ENCODE peak calls at places on chromosomes 13 and 19, in six cellular contexts. B is nephron progenitor cell; Q is progenitor cell of endocrine pancreas; N is CD4-positive, alpha-beta T cell; D is body of pancreas; X is heart right ventricle. H is an unnamed sample.

GRCh38 chr19:45972944-45973525 is 630 bp downstream of the NOVA2 start:
- DNase-seq in B (peak), Q (no peak), X (no peak), D (no peak), N (no peak), H (no peak)

GRCh38 chr19:16618248-16618647 is 9.8 kb downstream of the MED26 start:
- DNase-seq in X (no peak), N (no peak), D (no peak), Q (no peak), B (no peak), H (no peak)

GRCh38 chr13:35514166-35514565 is 37.7 kb upstream of the MAB21L1 start:
- DNase-seq in Q (no peak), D (no peak), N (no peak), B (no peak), X (no peak), H (no peak)

GRCh38 chr19:46528601-46529447 is 33.2 kb upstream of the PNMA8B start:
- DNase-seq in Q (no peak), N (no peak), X (no peak), D (no peak), B (no peak), H (no peak)

GRCh38 chr13:31119526-31119925 is 42.2 kb downstream of the HSPH1 start:
- DNase-seq in X (no peak), N (no peak), B (no peak), Q (no peak), D (no peak), H (no peak)

GRCh38 chr19:30596268-30596667 is 224.1 kb downstream of the ZNF536 start:
- DNase-seq in D (no peak), N (no peak), B (no peak), X (no peak), Q (no peak), H (no peak)

GRCh38 chr13:79988573-79988972 is 352.4 kb downstream of the SPRY2 start:
- DNase-seq in X (no peak), D (no peak), B (no peak), Q (no peak), N (no peak), H (no peak)

GRCh38 chr13:28297341-28297740 is 159.0 kb downstream of the PAN3 start:
- DNase-seq in B (peak), Q (no peak), X (no peak), N (no peak), D (no peak), H (no peak)

GRCh38 chr13:25951831-25952230 is 100.0 kb downstream of the SHISA2 start:
- DNase-seq in B (no peak), X (no peak), Q (no peak), N (no peak), D (no peak), H (no peak)

GRCh38 chr19:53311897-53312296 is 21.7 kb upstream of the ZNF845 start:
- DNase-seq in N (no peak), X (no peak), D (no peak), B (no peak), Q (no peak), H (no peak)

GRCh38 chr13:101003566-101003965 is 329.0 kb upstream of the TMTC4 start:
- DNase-seq in Q (no peak), D (no peak), N (no peak), X (no peak), B (no peak), H (no peak)

GRCh38 chr13:99353836-99354235 is 46.6 kb upstream of the GPR183 start:
- DNase-seq in N (no peak), B (no peak), Q (no peak), D (no peak), X (no peak), H (no peak)

GRCh38 chr19:8512115-8512967 is 1.6 kb downstream of the ZNF414 start:
- DNase-seq in N (no peak), B (no peak), D (no peak), Q (no peak), X (no peak), H (no peak)

GRCh38 chr19:38656171-38656981 is 8.9 kb downstream of the ACTN4 start:
- DNase-seq in B (no peak), X (no peak), N (no peak), Q (no peak), D (no peak), H (no peak)

GRCh38 chr19:33826521-33826920 is 29.9 kb downstream of the KCTD15 start:
- DNase-seq in N (no peak), Q (no peak), D (no peak), X (no peak), B (no peak), H (no peak)

GRCh38 chr19:17579523-17580244 is 24.2 kb downstream of the COLGALT1 start:
- DNase-seq in B (peak), D (peak), N (no peak), X (peak), Q (no peak), H (no peak)

GRCh38 chr13:86737334-86737932 is 933.7 kb upstream of the SLITRK5 start:
- DNase-seq in B (no peak), Q (no peak), X (no peak), N (no peak), D (no peak), H (no peak)

GRCh38 chr19:54180691-54181091 is 7.7 kb upstream of the TMC4 start:
- DNase-seq in B (no peak), Q (no peak), D (no peak), X (no peak), N (no peak), H (no peak)

GRCh38 chr19:38557205-38557799 is 60.5 kb downstream of the MAP4K1 start:
- DNase-seq in D (no peak), N (no peak), Q (no peak), B (no peak), X (no peak), H (no peak)

GRCh38 chr13:94660695-94661324 is 51.5 kb downstream of the SOX21 start:
- DNase-seq in Q (no peak), B (no peak), D (no peak), N (no peak), X (no peak), H (no peak)
- TF ChIP-seq CTCF in Q (peak), B (peak), D (no peak), N (no peak), X (peak), H (peak)

GRCh38 chr19:50708179-50708879 is 11.3 kb downstream of the SHANK1 start:
- DNase-seq in D (no peak), Q (no peak), B (no peak), X (no peak), N (no peak), H (no peak)

GRCh38 chr19:50711805-50712204 is 7.8 kb downstream of the SHANK1 start:
- DNase-seq in D (no peak), Q (no peak), X (no peak), B (no peak), N (no peak), H (no peak)

GRCh38 chr19:50711196-50711595 is 8.4 kb downstream of the SHANK1 start:
- DNase-seq in D (no peak), N (no peak), B (no peak), X (no peak), Q (no peak), H (no peak)

GRCh38 chr19:50710612-50711011 is 9.0 kb downstream of the SHANK1 start:
- DNase-seq in B (no peak), Q (no peak), X (no peak), N (no peak), D (no peak), H (no peak)

GRCh38 chr19:50710094-50710493 is 9.5 kb downstream of the SHANK1 start:
- DNase-seq in X (no peak), B (no peak), N (no peak), Q (no peak), D (no peak), H (no peak)
- TF ChIP-seq CTCF in X (no peak), B (no peak), N (no peak), Q (peak), D (no peak), H (no peak)

GRCh38 chr13:21034602-21035190 is 26.7 kb downstream of the LATS2 start:
- DNase-seq in B (peak), Q (no peak), X (peak), N (no peak), D (no peak), H (no peak)
- TF ChIP-seq CTCF in B (no peak), Q (no peak), X (peak), N (no peak), D (no peak), H (no peak)

GRCh38 chr19:1855828-1856255 is 7.5 kb downstream of the KLF16 start:
- DNase-seq in X (no peak), Q (no peak), B (no peak), D (no peak), N (no peak), H (no peak)
- TF ChIP-seq CTCF in X (no peak), Q (no peak), B (no peak), D (no peak), N (no peak), H (no peak)

GRCh38 chr13:110637747-110638146 is 22.4 kb downstream of the NAXD start:
- DNase-seq in Q (no peak), D (no peak), B (no peak), X (no peak), N (no peak), H (no peak)
- TF ChIP-seq CTCF in Q (no peak), D (no peak), B (no peak), X (no peak), N (no peak), H (no peak)

DNA sequence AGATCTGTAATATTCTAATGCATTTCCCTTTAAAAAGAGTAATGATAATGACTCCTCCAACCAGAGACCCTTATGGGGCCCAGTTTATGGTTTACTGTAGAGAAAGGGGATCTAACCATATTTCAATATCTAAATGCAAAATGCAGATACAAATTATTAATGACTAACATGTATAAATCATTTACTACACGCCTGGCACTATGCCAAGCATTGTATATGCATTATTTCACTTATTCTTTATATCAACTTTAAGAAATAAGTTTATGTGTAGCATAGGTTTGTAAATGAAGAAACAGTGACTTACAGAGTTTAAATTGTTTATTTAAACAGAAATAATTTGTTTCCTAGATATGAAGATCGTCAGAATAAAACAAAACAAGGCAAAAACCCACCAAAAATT is 86.2 kb upstream of the SCEL start:
- DNase-seq in D (no peak), X (no peak), Q (no peak), N (no peak), B (no peak), H (no peak)
- TF ChIP-seq CTCF in D (no peak), X (no peak), Q (no peak), N (no peak), B (no peak), H (no peak)

GRCh38 chr19:41408256-41408655 is 10.6 kb downstream of the BCKDHA start:
- DNase-seq in B (no peak), N (no peak), Q (no peak), X (no peak), D (no peak), H (no peak)
- TF ChIP-seq CTCF in B (no peak), N (no peak), Q (no peak), X (peak), D (no peak), H (peak)

DNA sequence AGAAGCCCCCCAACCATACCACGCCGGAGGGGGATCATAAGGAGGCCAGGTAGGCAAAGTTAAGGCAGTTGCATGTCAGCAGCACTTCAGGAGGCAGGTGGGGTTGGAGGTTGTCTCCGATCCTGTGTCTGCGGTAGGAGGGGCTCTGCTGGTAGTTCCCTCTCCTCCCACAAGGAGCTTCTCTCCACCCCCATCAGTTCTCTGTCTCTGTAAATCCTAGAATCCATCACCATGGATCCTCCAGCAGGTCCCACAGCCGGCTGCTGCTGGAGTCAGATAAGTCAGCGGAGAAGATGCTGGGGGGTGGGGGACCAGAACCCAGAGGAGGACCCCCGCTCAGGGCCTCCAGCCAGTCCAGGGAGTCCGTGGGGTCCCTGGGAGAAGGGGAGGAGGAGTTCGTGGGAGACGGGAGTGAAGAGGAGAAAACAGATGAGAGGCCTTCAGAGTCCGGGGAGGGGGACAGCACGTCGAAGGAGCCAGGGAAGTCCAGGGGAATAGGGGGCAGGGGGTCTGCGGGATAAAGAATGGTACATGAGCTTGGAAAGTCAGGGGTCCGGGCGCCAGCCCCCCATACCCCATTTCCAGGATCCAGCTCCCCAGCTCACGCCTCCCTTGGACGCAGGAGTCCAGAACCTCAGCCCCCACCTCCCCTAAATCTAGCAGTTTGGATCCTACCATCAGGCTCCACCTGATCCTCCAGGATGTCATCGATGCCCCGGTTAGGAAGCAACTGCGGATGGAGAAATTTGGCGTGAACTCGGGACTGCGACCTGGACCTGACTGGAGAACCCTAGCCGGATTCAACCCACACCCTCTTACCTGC is 6.3 kb downstream of the MAMSTR start:
- DNase-seq in X (no peak), Q (no peak), N (no peak), D (no peak), B (peak), H (no peak)
- TF ChIP-seq CTCF in X (no peak), Q (peak), N (no peak), D (no peak), B (peak), H (no peak)

DNA sequence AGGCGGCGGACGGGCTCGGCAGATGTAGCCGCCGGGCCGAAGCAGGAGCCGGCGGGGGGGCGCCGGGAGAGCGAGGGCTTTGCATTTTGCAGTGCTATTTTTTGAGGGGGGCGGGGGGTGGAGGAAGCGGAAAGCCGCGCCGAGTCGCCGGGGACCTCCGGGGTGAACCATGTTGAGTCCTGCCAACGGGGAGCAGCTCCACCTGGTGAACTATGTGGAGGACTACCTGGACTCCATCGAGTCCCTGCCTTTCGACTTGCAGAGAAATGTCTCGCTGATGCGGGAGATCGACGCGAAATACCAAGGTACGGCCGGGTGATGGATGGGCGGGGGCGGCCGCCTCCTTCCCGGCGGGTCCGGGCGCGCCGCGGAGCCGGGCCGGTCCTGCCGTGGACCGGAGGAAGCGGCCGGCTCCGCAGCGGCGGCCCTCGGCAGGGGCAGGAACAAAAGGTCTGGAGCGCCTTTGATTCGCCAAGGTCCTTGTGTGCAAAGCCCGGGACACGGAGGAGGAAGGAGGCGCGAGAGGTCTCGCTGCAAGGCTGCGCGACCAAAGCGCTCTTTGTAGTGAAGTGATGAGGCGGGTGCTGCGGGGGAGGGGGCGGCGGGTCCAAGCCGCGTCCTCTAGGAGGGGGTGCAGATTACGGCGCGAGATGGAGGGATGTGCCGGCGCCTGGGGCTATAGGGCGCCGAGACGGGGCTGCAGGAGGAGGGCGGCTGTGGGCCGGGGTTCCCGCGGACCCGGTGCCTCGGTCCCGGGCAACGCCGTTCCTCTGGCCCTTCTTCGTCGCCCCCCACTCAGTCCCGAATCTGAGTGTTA is 689 bp downstream of the ING1 start:
- DNase-seq in B (peak), D (peak), Q (peak), N (peak), X (peak), H (no peak)
- TF ChIP-seq CTCF in B (no peak), D (peak), Q (no peak), N (peak), X (peak), H (no peak)